ENCODE peak calls at places on chromosomes 16 and 17, in seven cellular contexts. W, V, E, O, H, P and N are unnamed samples.

GRCh38 chr17:46085522-46085921 is 86.5 kb downstream of the STH start:
- DNase-seq in H (no peak), W (no peak), O (no peak), P (no peak), V (no peak), E (no peak), N (no peak)

GRCh38 chr17:43468746-43469544 is 14.8 kb upstream of the DHX8 start:
- DNase-seq in E (no peak), O (no peak), P (peak), V (peak), H (no peak), W (no peak), N (no peak)

GRCh38 chr17:68248199-68248825 is 469 bp downstream of the AMZ2 start:
- DNase-seq in O (no peak), V (peak), E (no peak), P (peak), H (no peak), W (no peak), N (peak)

GRCh38 chr16:74450236-74450635 is 29.0 kb upstream of the CLEC18B start:
- DNase-seq in P (peak), V (no peak), E (no peak), W (no peak), O (no peak), H (no peak), N (no peak)

GRCh38 chr17:21214777-21215541 is 998 bp upstream of the TMEM11 start:
- DNase-seq in P (peak), E (no peak), O (no peak), H (no peak), V (peak), W (no peak), N (no peak)

GRCh38 chr17:50830994-50831393 is 4.4 kb upstream of the WFIKKN2 start:
- DNase-seq in O (no peak), P (no peak), V (no peak), W (no peak), H (peak), E (no peak), N (no peak)

GRCh38 chr17:58520843-58521430 is 6.5 kb upstream of the MTMR4 start:
- DNase-seq in O (no peak), E (no peak), P (peak), V (no peak), W (no peak), H (no peak), N (peak)

GRCh38 chr16:50692999-50693781 is at the start of gene NOD2:
- DNase-seq in P (peak), O (no peak), V (no peak), W (peak), E (peak), H (peak), N (no peak)

GRCh38 chr17:61002316-61002736 is 324.7 kb downstream of the BCAS3 start:
- DNase-seq in H (no peak), P (peak), O (no peak), V (peak), W (no peak), E (no peak), N (no peak)

GRCh38 chr16:78770353-78771091 is 671.1 kb downstream of the WWOX start:
- DNase-seq in O (peak), P (peak), E (peak), V (no peak), W (peak), H (peak), N (peak)

GRCh38 chr16:67326472-67327309 is at the start of the genes KCTD19 and LRRC36:
- DNase-seq in W (peak), V (no peak), O (peak), E (peak), P (peak), H (peak), N (peak)

GRCh38 chr17:63369233-63369632 is 76.9 kb downstream of the CYB561 start:
- DNase-seq in W (no peak), O (no peak), V (no peak), P (peak), E (no peak), H (no peak), N (no peak)

GRCh38 chr17:3551189-3551588 is 6.4 kb downstream of the TRPV3 start:
- DNase-seq in V (no peak), W (no peak), O (no peak), H (no peak), P (no peak), E (no peak), N (no peak)

GRCh38 chr16:27154573-27155521 is 48.5 kb upstream of the KDM8 start:
- DNase-seq in W (peak), E (peak), V (peak), H (peak), P (peak), O (peak), N (no peak)

GRCh38 chr17:83183951-83184506 is 104.6 kb downstream of the METRNL start:
- DNase-seq in O (no peak), V (no peak), E (peak), W (no peak), P (no peak), H (no peak), N (no peak)

GRCh38 chr16:48525201-48526057 is 84.6 kb downstream of the N4BP1 start:
- DNase-seq in H (no peak), W (no peak), O (no peak), E (no peak), P (no peak), V (no peak), N (no peak)

GRCh38 chr16:48526958-48527331 is 83.0 kb downstream of the N4BP1 start:
- DNase-seq in O (no peak), H (no peak), E (no peak), P (no peak), V (no peak), W (no peak), N (no peak)

GRCh38 chr16:48523415-48524204 is 86.4 kb downstream of the N4BP1 start:
- DNase-seq in V (no peak), P (no peak), E (no peak), W (no peak), O (no peak), H (no peak), N (no peak)

GRCh38 chr16:48524348-48525200 is 85.4 kb downstream of the N4BP1 start:
- DNase-seq in O (no peak), W (no peak), P (no peak), V (peak), E (no peak), H (no peak), N (no peak)

GRCh38 chr16:48526058-48526957 is 83.7 kb downstream of the N4BP1 start:
- DNase-seq in O (no peak), V (peak), P (no peak), W (no peak), E (no peak), H (no peak), N (no peak)
- H3K27ac ChIP-seq in O (no peak), V (peak), P (no peak), W (no peak), E (no peak), H (no peak), N (no peak)

GRCh38 chr16:30065943-30066881 is 652 bp downstream of the ALDOA start:
- DNase-seq in O (peak), W (peak), H (no peak), V (peak), E (no peak), P (peak), N (no peak)

GRCh38 chr16:30066882-30067583 is 1.5 kb downstream of the ALDOA start:
- DNase-seq in E (peak), V (peak), W (peak), H (peak), P (no peak), O (no peak), N (peak)

GRCh38 chr16:30068750-30069574 is 3.4 kb downstream of the ALDOA start:
- DNase-seq in H (peak), E (peak), P (no peak), V (peak), O (no peak), W (peak), N (no peak)

GRCh38 chr16:30068333-30068732 is 2.8 kb downstream of the ALDOA start:
- DNase-seq in V (no peak), O (no peak), E (no peak), H (no peak), P (no peak), W (no peak), N (no peak)

DNA sequence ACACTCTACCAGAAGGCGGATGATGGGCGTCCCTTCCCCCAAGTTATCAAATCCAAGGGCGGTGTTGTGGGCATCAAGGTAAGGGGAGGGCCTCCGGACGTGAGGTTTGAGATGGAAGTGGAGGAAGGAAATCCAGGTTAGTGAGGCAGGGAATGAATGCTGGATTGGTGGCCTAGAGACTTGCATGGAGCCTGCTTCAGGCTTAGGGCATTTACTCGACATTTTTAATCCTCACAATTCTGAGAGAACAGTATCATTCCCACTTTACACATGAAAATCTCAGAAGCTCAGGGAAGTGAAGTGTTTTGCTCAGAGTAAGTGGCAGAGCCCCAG is 2.0 kb downstream of the ALDOA start:
- DNase-seq in H (no peak), E (no peak), O (no peak), V (no peak), W (no peak), P (no peak), N (no peak)
- H3K27ac ChIP-seq in H (no peak), E (peak), O (no peak), V (no peak), W (peak), P (peak), N (no peak)

GRCh38 chr17:19755392-19755791 is 7.3 kb upstream of the ALDH3A1 start:
- DNase-seq in V (no peak), P (no peak), H (no peak), W (no peak), O (no peak), E (no peak), N (no peak)

GRCh38 chr17:19753049-19753444 is 4.9 kb upstream of the ALDH3A1 start:
- DNase-seq in P (peak), H (no peak), E (no peak), O (no peak), V (peak), W (peak), N (peak)

GRCh38 chr17:19755821-19756510 is 7.9 kb upstream of the ALDH3A1 start:
- DNase-seq in O (no peak), V (no peak), E (no peak), W (no peak), P (no peak), H (no peak), N (no peak)

GRCh38 chr17:19752216-19753048 is 4.3 kb upstream of the ALDH3A1 start:
- DNase-seq in E (no peak), V (no peak), W (no peak), O (no peak), P (no peak), H (no peak), N (no peak)

DNA sequence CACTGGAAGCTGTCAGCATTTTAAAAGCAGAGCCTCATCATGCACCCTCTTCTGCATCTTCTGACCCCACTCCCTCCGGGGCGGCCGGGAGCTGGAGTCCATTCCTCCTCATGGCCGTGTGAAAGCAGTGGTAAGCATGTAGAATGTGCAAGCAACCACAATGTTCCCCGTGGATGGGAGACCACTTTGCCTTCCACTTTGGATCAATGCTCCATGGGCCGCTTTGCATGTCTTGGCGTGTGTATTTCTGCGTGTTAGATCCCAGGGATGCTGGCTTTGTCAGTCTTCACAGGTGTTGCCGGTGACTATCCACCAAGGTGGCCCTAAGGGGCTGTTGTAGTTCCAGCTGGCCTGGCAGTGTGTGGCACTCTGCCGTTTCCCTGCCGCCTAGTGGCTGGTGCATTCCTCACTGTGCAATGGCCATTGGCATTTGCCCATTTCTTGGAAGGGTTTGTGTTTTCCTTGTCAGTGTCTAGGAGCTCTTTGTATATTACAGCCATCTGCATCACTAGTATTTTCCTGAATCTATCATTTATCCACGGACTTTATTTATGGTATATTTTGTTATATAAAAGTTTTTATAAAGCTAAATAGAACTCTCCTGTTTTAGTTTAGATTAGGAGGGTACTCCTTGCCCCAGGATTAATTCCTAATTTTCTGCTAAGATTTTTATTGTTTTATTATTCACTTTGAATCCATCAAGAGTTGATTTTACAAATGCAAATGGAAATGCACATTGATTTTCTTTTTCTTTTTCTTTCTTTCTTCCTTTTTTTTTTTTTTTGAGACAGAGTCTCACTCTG is 5.8 kb upstream of the ALDH3A1 start:
- DNase-seq in H (no peak), O (no peak), W (peak), E (no peak), P (no peak), V (peak), N (no peak)
- H3K27ac ChIP-seq in H (no peak), O (no peak), W (peak), E (no peak), P (no peak), V (peak), N (peak)

GRCh38 chr16:23835390-23836077 is at the start of gene PRKCB:
- DNase-seq in V (peak), O (peak), E (peak), W (peak), P (peak), H (peak), N (peak)

GRCh38 chr16:23836404-23837291 is 865 bp downstream of the PRKCB start:
- DNase-seq in E (peak), V (no peak), H (no peak), P (no peak), O (peak), W (no peak), N (peak)

GRCh38 chr16:23837553-23838308 is 1.9 kb downstream of the PRKCB start:
- DNase-seq in E (no peak), W (no peak), P (no peak), H (no peak), V (no peak), O (no peak), N (no peak)

GRCh38 chr16:23833960-23834685 is 1.7 kb upstream of the PRKCB start:
- DNase-seq in H (no peak), P (no peak), E (no peak), V (no peak), O (no peak), W (no peak), N (no peak)

DNA sequence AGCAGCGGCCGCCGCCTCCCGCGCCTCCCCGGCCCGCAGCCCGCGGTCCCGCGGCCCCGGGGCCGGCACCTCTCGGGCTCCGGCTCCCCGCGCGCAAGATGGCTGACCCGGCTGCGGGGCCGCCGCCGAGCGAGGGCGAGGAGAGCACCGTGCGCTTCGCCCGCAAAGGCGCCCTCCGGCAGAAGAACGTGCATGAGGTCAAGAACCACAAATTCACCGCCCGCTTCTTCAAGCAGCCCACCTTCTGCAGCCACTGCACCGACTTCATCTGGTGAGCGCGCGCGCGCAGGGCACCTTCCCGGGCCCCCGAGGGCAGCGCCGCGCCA is 258 bp downstream of the PRKCB start:
- DNase-seq in V (no peak), E (no peak), P (no peak), O (peak), W (no peak), H (no peak), N (no peak)
- H3K27ac ChIP-seq in V (no peak), E (no peak), P (no peak), O (peak), W (no peak), H (no peak), N (peak)

DNA sequence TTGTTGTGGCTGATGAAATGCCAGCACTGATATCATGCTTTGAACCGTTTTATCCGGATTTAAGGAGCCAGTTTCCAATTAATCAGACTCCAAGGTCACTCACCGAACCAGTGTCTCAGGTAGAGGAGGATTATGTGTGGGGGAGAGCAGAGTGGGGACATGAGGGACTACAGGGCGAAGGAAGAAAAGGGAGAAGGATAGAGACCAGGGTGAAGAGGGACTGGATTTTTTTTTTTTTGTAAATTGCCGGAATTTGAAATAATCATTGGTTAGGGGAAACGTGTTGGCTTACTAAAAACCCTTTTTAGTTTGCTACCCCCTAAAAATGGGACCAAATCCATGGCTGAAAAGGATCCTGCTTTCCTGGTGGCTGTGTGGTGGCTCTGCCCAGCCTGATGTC is 142.8 kb upstream of the ZFHX3 start:
- DNase-seq in W (no peak), H (no peak), V (no peak), E (no peak), P (no peak), O (no peak), N (no peak)
- H3K27ac ChIP-seq in W (no peak), H (no peak), V (no peak), E (no peak), P (no peak), O (no peak), N (no peak)

GRCh38 chr17:65406552-65406951 is 154.9 kb downstream of the AXIN2 start:
- DNase-seq in O (no peak), E (no peak), H (no peak), P (no peak), V (no peak), W (no peak), N (no peak)

GRCh38 chr17:65407017-65407416 is 154.4 kb downstream of the AXIN2 start:
- DNase-seq in E (no peak), O (no peak), V (no peak), P (peak), H (no peak), W (no peak), N (no peak)

GRCh38 chr17:65404761-65405160 is 156.7 kb downstream of the AXIN2 start:
- DNase-seq in H (no peak), W (no peak), O (no peak), E (no peak), P (no peak), V (no peak), N (no peak)

GRCh38 chr17:65403616-65404015 is 157.8 kb downstream of the AXIN2 start:
- DNase-seq in V (no peak), O (no peak), W (no peak), P (no peak), E (no peak), H (no peak), N (no peak)

GRCh38 chr17:65405563-65405962 is 155.9 kb downstream of the AXIN2 start:
- DNase-seq in O (no peak), H (no peak), V (no peak), W (no peak), P (no peak), E (no peak), N (no peak)
- H3K27ac ChIP-seq in O (no peak), H (no peak), V (no peak), W (no peak), P (no peak), E (no peak), N (no peak)

GRCh38 chr17:34302626-34303025 is 16.6 kb upstream of the CCL8 start:
- DNase-seq in H (no peak), E (no peak), P (no peak), V (no peak), O (no peak), W (no peak), N (no peak)

GRCh38 chr17:34299017-34299416 is 13.5 kb downstream of the CCL11 start:
- DNase-seq in O (no peak), V (no peak), E (no peak), W (no peak), P (no peak), H (no peak), N (no peak)

GRCh38 chr17:34299918-34300600 is 14.5 kb downstream of the CCL11 start:
- DNase-seq in V (no peak), E (no peak), H (no peak), P (peak), O (no peak), W (no peak), N (no peak)

GRCh38 chr17:34301986-34302385 is 16.4 kb downstream of the CCL11 start:
- DNase-seq in V (no peak), P (peak), O (no peak), W (no peak), H (no peak), E (no peak), N (no peak)

GRCh38 chr17:34300652-34301390 is 15.3 kb downstream of the CCL11 start:
- DNase-seq in P (peak), E (no peak), V (no peak), O (no peak), H (no peak), W (no peak), N (no peak)
- H3K27ac ChIP-seq in P (no peak), E (no peak), V (no peak), O (no peak), H (no peak), W (peak), N (no peak)

DNA sequence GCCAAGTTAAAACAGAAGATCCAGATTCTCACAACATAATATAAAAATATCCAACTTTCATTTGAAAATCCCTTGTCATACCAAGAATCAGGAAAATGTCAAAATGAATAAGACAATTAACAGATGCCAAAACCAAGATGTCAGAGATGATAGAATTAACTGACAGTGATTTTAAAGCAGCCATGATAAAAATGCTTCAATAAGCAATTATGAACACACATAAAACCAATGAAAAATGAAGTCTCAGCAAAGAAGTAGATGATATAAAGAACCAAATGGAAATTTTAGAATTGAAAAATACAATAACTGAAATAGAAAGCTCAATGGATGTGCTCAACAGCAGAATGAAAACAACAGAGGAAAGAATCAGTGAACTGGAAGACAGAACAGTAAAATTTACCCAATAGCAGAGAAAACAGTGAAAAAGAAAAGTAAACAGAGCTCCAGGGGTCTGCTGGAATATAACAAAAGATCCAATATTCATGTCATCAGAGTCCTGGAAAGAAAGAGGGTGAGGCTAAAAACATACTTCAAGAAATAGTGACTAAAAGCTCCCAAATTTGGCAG is 35.1 kb downstream of the SHCBP1 start:
- DNase-seq in V (no peak), H (no peak), W (no peak), E (no peak), O (no peak), P (no peak), N (no peak)
- H3K27ac ChIP-seq in V (no peak), H (no peak), W (no peak), E (no peak), O (no peak), P (no peak), N (no peak)

GRCh38 chr16:85057212-85057889 is 29.8 kb downstream of the KIAA0513 start:
- DNase-seq in H (no peak), P (no peak), E (peak), O (no peak), W (no peak), V (no peak), N (no peak)

GRCh38 chr16:85056211-85056748 is 28.7 kb downstream of the KIAA0513 start:
- DNase-seq in H (no peak), P (peak), W (peak), E (peak), O (no peak), V (no peak), N (no peak)

GRCh38 chr16:85057948-85058347 is 30.4 kb downstream of the KIAA0513 start:
- DNase-seq in O (no peak), H (no peak), V (no peak), W (peak), E (peak), P (no peak), N (no peak)

GRCh38 chr16:85054948-85055502 is 27.4 kb downstream of the KIAA0513 start:
- DNase-seq in W (no peak), E (no peak), V (no peak), P (no peak), H (no peak), O (no peak), N (no peak)

GRCh38 chr16:85055503-85056210 is 28.1 kb downstream of the KIAA0513 start:
- DNase-seq in E (peak), V (peak), P (peak), O (peak), H (no peak), W (no peak), N (peak)
- H3K27ac ChIP-seq in E (peak), V (no peak), P (peak), O (peak), H (no peak), W (peak), N (peak)